ENCODE peak calls at places on chromosomes 6 and 20, in ten cellular contexts. One of them, this sample, is unnamed.

GRCh38 chr20:20076297-20077065 is 24.1 kb downstream of the CFAP61 start:
- DNase-seq in A549: no peak
- DNase-seq in H1: no peak
- DNase-seq in WTC11: no peak
- DNase-seq in GM12878: no peak
- DNase-seq in HCT116: no peak
- DNase-seq in NB4: peak
- DNase-seq in SK-N-SH: no peak
- DNase-seq in K562: no peak
- DNase-seq in HepG2: no peak
- DNase-seq in this sample: no peak

GRCh38 chr20:47785321-47785899 is at the start of gene SULF2:
- DNase-seq in A549: no peak
- DNase-seq in H1: peak
- DNase-seq in WTC11: peak
- DNase-seq in GM12878: no peak
- DNase-seq in HCT116: no peak
- DNase-seq in NB4: no peak
- DNase-seq in SK-N-SH: peak
- DNase-seq in K562: no peak
- DNase-seq in HepG2: no peak
- DNase-seq in this sample: no peak

GRCh38 chr20:54598351-54598750 is 123.0 kb downstream of the DOK5 start:
- DNase-seq in A549: no peak
- DNase-seq in H1: no peak
- DNase-seq in WTC11: no peak
- DNase-seq in GM12878: no peak
- DNase-seq in HCT116: no peak
- DNase-seq in NB4: no peak
- DNase-seq in SK-N-SH: no peak
- DNase-seq in K562: no peak
- DNase-seq in HepG2: no peak
- DNase-seq in this sample: no peak

GRCh38 chr6:167855825-167856425 is 29.2 kb downstream of the AFDN start:
- DNase-seq in A549: peak
- DNase-seq in H1: no peak
- DNase-seq in WTC11: no peak
- DNase-seq in GM12878: no peak
- DNase-seq in HCT116: peak
- DNase-seq in NB4: no peak
- DNase-seq in SK-N-SH: no peak
- DNase-seq in K562: peak
- DNase-seq in HepG2: peak
- DNase-seq in this sample: peak

GRCh38 chr6:47405273-47405672 is 72.3 kb upstream of the CD2AP start:
- DNase-seq in A549: no peak
- DNase-seq in H1: no peak
- DNase-seq in WTC11: no peak
- DNase-seq in GM12878: no peak
- DNase-seq in HCT116: no peak
- DNase-seq in NB4: no peak
- DNase-seq in SK-N-SH: no peak
- DNase-seq in K562: no peak
- DNase-seq in HepG2: no peak
- DNase-seq in this sample: no peak

GRCh38 chr6:49550413-49551125 is at the start of gene C6orf141:
- DNase-seq in A549: peak
- DNase-seq in H1: peak
- DNase-seq in WTC11: peak
- DNase-seq in GM12878: no peak
- DNase-seq in HCT116: peak
- DNase-seq in NB4: no peak
- DNase-seq in SK-N-SH: peak
- DNase-seq in K562: no peak
- DNase-seq in HepG2: no peak
- DNase-seq in this sample: peak

GRCh38 chr6:111738631-111739030 is 133.0 kb upstream of the TRAF3IP2 start:
- DNase-seq in A549: no peak
- DNase-seq in H1: no peak
- DNase-seq in WTC11: no peak
- DNase-seq in GM12878: no peak
- DNase-seq in HCT116: no peak
- DNase-seq in NB4: no peak
- DNase-seq in SK-N-SH: no peak
- DNase-seq in K562: no peak
- DNase-seq in HepG2: no peak
- DNase-seq in this sample: no peak

GRCh38 chr20:1636621-1637020 is 16.8 kb upstream of the SIRPB1 start:
- DNase-seq in A549: no peak
- DNase-seq in H1: no peak
- DNase-seq in WTC11: no peak
- DNase-seq in GM12878: no peak
- DNase-seq in HCT116: no peak
- DNase-seq in NB4: peak
- DNase-seq in SK-N-SH: no peak
- DNase-seq in K562: no peak
- DNase-seq in HepG2: peak
- DNase-seq in this sample: no peak

GRCh38 chr6:40477246-40478126 is 109.7 kb downstream of the LRFN2 start:
- DNase-seq in A549: no peak
- DNase-seq in H1: no peak
- DNase-seq in WTC11: peak
- DNase-seq in GM12878: no peak
- DNase-seq in HCT116: no peak
- DNase-seq in NB4: no peak
- DNase-seq in SK-N-SH: peak
- DNase-seq in K562: no peak
- DNase-seq in HepG2: no peak
- DNase-seq in this sample: no peak

GRCh38 chr20:50484271-50484976 is 25.8 kb upstream of the PTPN1 start:
- DNase-seq in A549: no peak
- DNase-seq in H1: no peak
- DNase-seq in WTC11: no peak
- DNase-seq in GM12878: no peak
- DNase-seq in HCT116: no peak
- DNase-seq in NB4: peak
- DNase-seq in SK-N-SH: no peak
- DNase-seq in K562: no peak
- DNase-seq in HepG2: no peak
- DNase-seq in this sample: no peak

GRCh38 chr6:5308066-5308465 is 46.8 kb downstream of the FARS2 start:
- DNase-seq in A549: no peak
- DNase-seq in H1: no peak
- DNase-seq in WTC11: no peak
- DNase-seq in GM12878: no peak
- DNase-seq in HCT116: no peak
- DNase-seq in NB4: no peak
- DNase-seq in SK-N-SH: no peak
- DNase-seq in K562: no peak
- DNase-seq in HepG2: no peak
- DNase-seq in this sample: no peak

GRCh38 chr6:150599199-150600002 is at the start of gene PLEKHG1:
- DNase-seq in A549: peak
- DNase-seq in H1: peak
- DNase-seq in WTC11: peak
- DNase-seq in GM12878: no peak
- DNase-seq in HCT116: peak
- DNase-seq in NB4: peak
- DNase-seq in SK-N-SH: peak
- DNase-seq in K562: peak
- DNase-seq in HepG2: no peak
- DNase-seq in this sample: peak
- TF ChIP-seq MAX in A549: no peak
- TF ChIP-seq MAX in H1: no peak
- TF ChIP-seq MAX in WTC11: no peak
- TF ChIP-seq MAX in GM12878: no peak
- TF ChIP-seq MAX in HCT116: peak
- TF ChIP-seq MAX in NB4: no peak
- TF ChIP-seq MAX in SK-N-SH: no peak
- TF ChIP-seq MAX in K562: no peak
- TF ChIP-seq MAX in HepG2: peak
- TF ChIP-seq MAX in this sample: no peak

DNA sequence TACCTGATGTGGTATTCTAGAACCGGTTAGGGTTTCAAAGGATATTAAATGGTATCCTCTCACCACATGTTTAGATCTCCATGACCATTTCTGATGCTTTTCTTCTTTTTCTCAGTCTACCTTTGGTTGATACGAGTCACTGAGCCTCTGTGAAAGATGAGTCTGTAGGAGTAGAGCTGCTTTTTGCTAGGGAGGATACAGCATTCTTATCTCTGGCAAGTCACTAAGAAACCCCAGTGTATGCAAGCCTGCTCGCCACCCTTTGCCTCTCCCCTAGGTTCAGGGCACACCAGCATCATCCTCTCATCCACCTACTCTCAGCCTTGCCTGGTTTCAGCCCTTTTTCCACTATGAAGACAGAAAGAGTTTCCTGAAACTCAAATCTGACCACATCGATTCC is 89.9 kb downstream of the MTFR2 start:
- DNase-seq in A549: no peak
- DNase-seq in H1: no peak
- DNase-seq in WTC11: no peak
- DNase-seq in GM12878: no peak
- DNase-seq in HCT116: no peak
- DNase-seq in NB4: no peak
- DNase-seq in SK-N-SH: no peak
- DNase-seq in K562: no peak
- DNase-seq in HepG2: no peak
- DNase-seq in this sample: no peak
- TF ChIP-seq MAX in A549: no peak
- TF ChIP-seq MAX in H1: no peak
- TF ChIP-seq MAX in WTC11: no peak
- TF ChIP-seq MAX in GM12878: no peak
- TF ChIP-seq MAX in HCT116: no peak
- TF ChIP-seq MAX in NB4: no peak
- TF ChIP-seq MAX in SK-N-SH: no peak
- TF ChIP-seq MAX in K562: no peak
- TF ChIP-seq MAX in HepG2: no peak
- TF ChIP-seq MAX in this sample: no peak

GRCh38 chr6:20060252-20060651 is 152.0 kb downstream of the MBOAT1 start:
- DNase-seq in A549: no peak
- DNase-seq in H1: no peak
- DNase-seq in WTC11: no peak
- DNase-seq in GM12878: no peak
- DNase-seq in HCT116: no peak
- DNase-seq in NB4: no peak
- DNase-seq in SK-N-SH: no peak
- DNase-seq in K562: no peak
- DNase-seq in HepG2: no peak
- DNase-seq in this sample: no peak

GRCh38 chr6:20058912-20059311 is 153.4 kb downstream of the MBOAT1 start:
- DNase-seq in A549: no peak
- DNase-seq in H1: no peak
- DNase-seq in WTC11: no peak
- DNase-seq in GM12878: no peak
- DNase-seq in HCT116: no peak
- DNase-seq in NB4: peak
- DNase-seq in SK-N-SH: no peak
- DNase-seq in K562: no peak
- DNase-seq in HepG2: no peak
- DNase-seq in this sample: no peak

GRCh38 chr6:20061952-20062351 is 150.3 kb downstream of the MBOAT1 start:
- DNase-seq in A549: no peak
- DNase-seq in H1: no peak
- DNase-seq in WTC11: no peak
- DNase-seq in GM12878: no peak
- DNase-seq in HCT116: no peak
- DNase-seq in NB4: no peak
- DNase-seq in SK-N-SH: no peak
- DNase-seq in K562: no peak
- DNase-seq in HepG2: no peak
- DNase-seq in this sample: no peak

GRCh38 chr6:20056350-20056992 is 155.8 kb downstream of the MBOAT1 start:
- DNase-seq in A549: peak
- DNase-seq in H1: no peak
- DNase-seq in WTC11: no peak
- DNase-seq in GM12878: peak
- DNase-seq in HCT116: peak
- DNase-seq in NB4: peak
- DNase-seq in SK-N-SH: peak
- DNase-seq in K562: peak
- DNase-seq in HepG2: peak
- DNase-seq in this sample: peak
- TF ChIP-seq MAX in A549: no peak
- TF ChIP-seq MAX in H1: no peak
- TF ChIP-seq MAX in WTC11: no peak
- TF ChIP-seq MAX in GM12878: no peak
- TF ChIP-seq MAX in HCT116: no peak
- TF ChIP-seq MAX in NB4: no peak
- TF ChIP-seq MAX in SK-N-SH: no peak
- TF ChIP-seq MAX in K562: no peak
- TF ChIP-seq MAX in HepG2: no peak
- TF ChIP-seq MAX in this sample: no peak

GRCh38 chr6:37635319-37635718 is 62.4 kb downstream of the MDGA1 start:
- DNase-seq in A549: no peak
- DNase-seq in H1: no peak
- DNase-seq in WTC11: no peak
- DNase-seq in GM12878: no peak
- DNase-seq in HCT116: no peak
- DNase-seq in NB4: no peak
- DNase-seq in SK-N-SH: peak
- DNase-seq in K562: no peak
- DNase-seq in HepG2: no peak
- DNase-seq in this sample: no peak

GRCh38 chr6:37637562-37638413 is 59.9 kb downstream of the MDGA1 start:
- DNase-seq in A549: no peak
- DNase-seq in H1: no peak
- DNase-seq in WTC11: no peak
- DNase-seq in GM12878: no peak
- DNase-seq in HCT116: no peak
- DNase-seq in NB4: no peak
- DNase-seq in SK-N-SH: no peak
- DNase-seq in K562: peak
- DNase-seq in HepG2: peak
- DNase-seq in this sample: no peak

GRCh38 chr6:37634238-37634826 is 63.4 kb downstream of the MDGA1 start:
- DNase-seq in A549: no peak
- DNase-seq in H1: no peak
- DNase-seq in WTC11: no peak
- DNase-seq in GM12878: no peak
- DNase-seq in HCT116: no peak
- DNase-seq in NB4: no peak
- DNase-seq in SK-N-SH: no peak
- DNase-seq in K562: no peak
- DNase-seq in HepG2: no peak
- DNase-seq in this sample: no peak

GRCh38 chr6:37636801-37637561 is 60.7 kb downstream of the MDGA1 start:
- DNase-seq in A549: no peak
- DNase-seq in H1: no peak
- DNase-seq in WTC11: no peak
- DNase-seq in GM12878: no peak
- DNase-seq in HCT116: no peak
- DNase-seq in NB4: no peak
- DNase-seq in SK-N-SH: no peak
- DNase-seq in K562: no peak
- DNase-seq in HepG2: no peak
- DNase-seq in this sample: no peak

DNA sequence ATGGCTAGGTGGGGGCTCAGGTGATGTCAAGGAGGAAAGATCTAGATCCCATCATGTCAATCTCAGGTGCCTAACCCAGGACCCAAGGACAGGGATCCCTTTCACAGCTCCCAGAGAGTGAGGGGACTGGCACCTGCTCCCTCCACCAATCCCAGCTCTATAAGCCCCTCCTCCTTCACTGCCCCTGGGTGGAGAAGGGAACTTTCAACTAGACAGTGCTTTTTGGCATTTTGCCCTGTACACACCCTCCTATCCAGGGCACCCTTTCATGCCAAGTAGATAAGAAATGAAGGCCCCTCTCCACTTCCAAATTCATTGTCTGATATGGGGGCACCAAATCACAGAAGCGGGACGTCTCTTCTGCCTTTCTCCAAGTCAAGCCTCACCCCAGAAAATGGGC is 61.6 kb downstream of the MDGA1 start:
- DNase-seq in A549: no peak
- DNase-seq in H1: no peak
- DNase-seq in WTC11: no peak
- DNase-seq in GM12878: no peak
- DNase-seq in HCT116: no peak
- DNase-seq in NB4: no peak
- DNase-seq in SK-N-SH: no peak
- DNase-seq in K562: no peak
- DNase-seq in HepG2: no peak
- DNase-seq in this sample: no peak
- TF ChIP-seq MAX in A549: no peak
- TF ChIP-seq MAX in H1: no peak
- TF ChIP-seq MAX in WTC11: no peak
- TF ChIP-seq MAX in GM12878: no peak
- TF ChIP-seq MAX in HCT116: no peak
- TF ChIP-seq MAX in NB4: no peak
- TF ChIP-seq MAX in SK-N-SH: no peak
- TF ChIP-seq MAX in K562: no peak
- TF ChIP-seq MAX in HepG2: no peak
- TF ChIP-seq MAX in this sample: no peak